ENCODE peak calls at places on chromosome 14, in nine cellular contexts. A, V, H, S, Y, Z, T, I and J are unnamed samples.
A peak's percentile ranks its signal among the peaks of the same experiment; 100 is the strongest.

GRCh38 chr14:101080922-101081593 is 177.5 kb upstream of the RTL1 start:
- DNase-seq in A (no peak), I (no peak), H (no peak), S (no peak), Y (no peak), Z (no peak), T (no peak), V (no peak), J (no peak)

GRCh38 chr14:68535404-68536024 is 257.4 kb downstream of the ZFP36L1 start:
- DNase-seq in Z (peak; percentile 95), V (no peak), T (no peak), S (no peak), I (no peak), H (peak; percentile 76), Y (no peak), A (peak; percentile 56), J (no peak)

GRCh38 chr14:39230416-39230815 is 3.3 kb upstream of the MIA2 start:
- DNase-seq in Y (no peak), T (no peak), A (no peak), I (no peak), S (no peak), H (no peak), V (no peak), Z (peak; percentile 42), J (no peak)

GRCh38 chr14:55317907-55318306 is 46.7 kb downstream of the FBXO34 start:
- DNase-seq in H (no peak), S (no peak), V (no peak), T (no peak), Z (no peak), I (no peak), A (no peak), Y (no peak), J (no peak)

GRCh38 chr14:37709419-37710195 is 114.2 kb downstream of the TTC6 start:
- DNase-seq in A (peak; percentile 69), H (peak; percentile 39), S (peak; percentile 5), I (no peak), V (no peak), Y (no peak), T (no peak), Z (peak; percentile 39), J (no peak)

GRCh38 chr14:22026527-22026926 is 352.9 kb upstream of the OR4E1 start:
- DNase-seq in Z (no peak), A (no peak), V (peak; percentile 63), H (no peak), Y (no peak), S (no peak), I (no peak), T (no peak), J (no peak)

GRCh38 chr14:68397371-68397779 is 395.5 kb downstream of the ZFP36L1 start:
- DNase-seq in A (no peak), S (no peak), T (no peak), H (no peak), I (no peak), V (no peak), Y (no peak), Z (no peak), J (no peak)

GRCh38 chr14:37270629-37271028 is 72.9 kb downstream of the MIPOL1 start:
- DNase-seq in A (no peak), Z (no peak), V (no peak), I (no peak), T (no peak), Y (no peak), S (peak; percentile 55), H (no peak), J (no peak)

GRCh38 chr14:102949062-102949800 is 26.8 kb downstream of the AMN start:
- DNase-seq in Y (no peak), I (no peak), H (no peak), T (peak; percentile 79), S (no peak), A (no peak), Z (peak; percentile 58), V (no peak), J (peak; percentile 78)

GRCh38 chr14:85415015-85415712 is 114.8 kb upstream of the FLRT2 start:
- DNase-seq in T (no peak), H (peak; percentile 94), V (no peak), S (no peak), A (peak; percentile 99), Z (peak; percentile 93), I (peak; percentile 37), Y (peak; percentile 18), J (no peak)

GRCh38 chr14:95237121-95237876 is 80.0 kb upstream of the DICER1 start:
- DNase-seq in I (no peak), H (no peak), S (no peak), Y (peak; percentile 61), Z (no peak), A (no peak), T (no peak), V (no peak), J (no peak)

GRCh38 chr14:54981698-54982097 is 45.2 kb downstream of the WDHD1 start:
- DNase-seq in V (no peak), T (no peak), Y (no peak), S (no peak), Z (peak; percentile 22), I (no peak), A (peak; percentile 48), H (peak; percentile 20), J (no peak)

GRCh38 chr14:102373110-102373509 is 10.4 kb downstream of the TECPR2 start:
- DNase-seq in T (no peak), H (no peak), S (no peak), A (no peak), Y (no peak), Z (no peak), V (no peak), I (no peak), J (no peak)

GRCh38 chr14:103177376-103177775 is 54.1 kb downstream of the TNFAIP2 start:
- DNase-seq in H (no peak), V (no peak), Z (no peak), T (no peak), A (no peak), Y (no peak), I (no peak), S (no peak), J (no peak)

GRCh38 chr14:89956294-89957009 is 725 bp downstream of the TDP1 start:
- DNase-seq in T (peak; percentile 77), H (peak; percentile 90), Z (peak; percentile 94), Y (no peak), S (peak; percentile 86), A (peak; percentile 88), V (peak; percentile 73), I (peak; percentile 77), J (peak; percentile 69)

GRCh38 chr14:23532658-23533057 is 18.9 kb downstream of the ZFHX2 start:
- DNase-seq in S (no peak), V (no peak), T (no peak), I (no peak), A (no peak), Y (no peak), Z (no peak), H (no peak), J (no peak)